ENCODE peak calls at places on chromosomes 13 and 19, in four cellular contexts. C, L, E and D are unnamed samples.
A peak's percentile ranks its signal among the peaks of the same experiment; 100 is the strongest.

GRCh38 chr19:32718286-32718685 is 1.3 kb upstream of the TDRD12 start:
- DNase-seq in E (no peak), L (no peak), C (no peak), D (no peak)

GRCh38 chr19:16951529-16951928 is 62.7 kb downstream of the F2RL3 start:
- DNase-seq in E (no peak), L (no peak), C (no peak), D (no peak)

GRCh38 chr13:109383683-109384082 is 402.7 kb downstream of the IRS2 start:
- DNase-seq in E (no peak), C (no peak), L (no peak), D (no peak)

GRCh38 chr19:51016798-51017683 is 2.5 kb downstream of the KLK10 start:
- DNase-seq in L (peak; percentile 83), E (no peak), C (peak; percentile 31), D (peak; percentile 75)

GRCh38 chr13:101416181-101417042 is at the start of gene NALCN:
- DNase-seq in C (no peak), E (no peak), L (peak; percentile 82), D (no peak)

GRCh38 chr13:32660227-32660626 is 74.0 kb downstream of the PDS5B start:
- DNase-seq in C (no peak), L (no peak), E (no peak), D (no peak)

GRCh38 chr13:106099765-106100164 is 435.7 kb downstream of the EFNB2 start:
- DNase-seq in C (no peak), E (no peak), L (no peak), D (no peak)

GRCh38 chr13:67106502-67107057 is 123.6 kb downstream of the PCDH9 start:
- DNase-seq in C (no peak), E (no peak), L (no peak), D (no peak)

GRCh38 chr13:40402931-40403412 is 263.5 kb downstream of the FOXO1 start:
- DNase-seq in C (peak; percentile 71), L (no peak), E (no peak), D (no peak)

GRCh38 chr13:28239374-28239773 is 101.0 kb downstream of the PAN3 start:
- DNase-seq in E (no peak), C (no peak), L (no peak), D (no peak)

GRCh38 chr19:14544977-14545715 is 15.8 kb downstream of the TECR start:
- DNase-seq in E (no peak), C (no peak), L (no peak), D (no peak)

GRCh38 chr13:55576389-55576788 is 1564.3 kb upstream of the PRR20A start:
- DNase-seq in E (no peak), L (no peak), C (no peak), D (no peak)

GRCh38 chr13:37526710-37527446 is 71.7 kb downstream of the POSTN start:
- DNase-seq in C (no peak), E (no peak), L (no peak), D (no peak)

GRCh38 chr19:4969772-4970531 is 1.0 kb downstream of the KDM4B start:
- DNase-seq in C (no peak), L (peak; percentile 47), E (peak; percentile 27), D (no peak)

GRCh38 chr13:93721483-93721882 is 494.9 kb downstream of the GPC6 start:
- DNase-seq in E (no peak), L (no peak), C (no peak), D (no peak)

GRCh38 chr19:56692496-56692895 is 20.9 kb upstream of the ZNF835 start:
- DNase-seq in C (no peak), L (no peak), E (no peak), D (no peak)

GRCh38 chr19:39497850-39498261 is 891 bp upstream of the DLL3 start:
- DNase-seq in C (peak; percentile 36), L (peak; percentile 88), E (no peak), D (peak; percentile 85)

GRCh38 chr13:45055198-45055901 is 65.0 kb upstream of the GTF2F2 start:
- DNase-seq in L (no peak), C (no peak), E (peak; percentile 24), D (no peak)

GRCh38 chr13:34435338-34435737 is 506.7 kb upstream of the NBEA start:
- DNase-seq in C (no peak), L (no peak), E (no peak), D (no peak)

GRCh38 chr19:3292958-3293529 is 68.6 kb downstream of the CELF5 start:
- DNase-seq in E (no peak), L (peak; percentile 10), C (peak; percentile 39), D (no peak)
- TF ChIP-seq TCF12 in E (no peak), L (no peak), C (no peak), D (no peak)

GRCh38 chr19:38195237-38195636 is 28.8 kb downstream of the DPF1 start:
- DNase-seq in C (no peak), L (no peak), E (no peak), D (no peak)

GRCh38 chr19:38194061-38194701 is 29.8 kb downstream of the DPF1 start:
- DNase-seq in E (no peak), C (peak; percentile 49), L (no peak), D (no peak)

GRCh38 chr19:38190793-38191192 is 33.2 kb downstream of the DPF1 start:
- DNase-seq in C (no peak), E (no peak), L (no peak), D (no peak)

GRCh38 chr19:38191747-38192146 is 32.3 kb downstream of the DPF1 start:
- DNase-seq in E (no peak), C (no peak), L (no peak), D (no peak)

GRCh38 chr19:38193445-38193844 is 30.6 kb downstream of the DPF1 start:
- DNase-seq in C (no peak), E (no peak), L (no peak), D (no peak)
- TF ChIP-seq TCF12 in C (no peak), E (no peak), L (no peak), D (no peak)

GRCh38 chr13:100149389-100149788 is 60.5 kb downstream of the PCCA start:
- DNase-seq in E (no peak), C (no peak), L (no peak), D (no peak)
- TF ChIP-seq TCF12 in E (no peak), C (no peak), L (no peak), D (no peak)

GRCh38 chr13:99339230-99339721 is 32.1 kb upstream of the GPR183 start:
- DNase-seq in L (no peak), C (no peak), E (no peak), D (no peak)

GRCh38 chr13:99342723-99343315 is 35.6 kb upstream of the GPR183 start:
- DNase-seq in C (no peak), L (no peak), E (no peak), D (peak; percentile 36)

GRCh38 chr13:99339736-99340392 is 32.7 kb upstream of the GPR183 start:
- DNase-seq in C (no peak), L (no peak), E (no peak), D (no peak)

GRCh38 chr13:99341969-99342722 is 34.9 kb upstream of the GPR183 start:
- DNase-seq in C (no peak), L (no peak), E (no peak), D (peak; percentile 28)

DNA sequence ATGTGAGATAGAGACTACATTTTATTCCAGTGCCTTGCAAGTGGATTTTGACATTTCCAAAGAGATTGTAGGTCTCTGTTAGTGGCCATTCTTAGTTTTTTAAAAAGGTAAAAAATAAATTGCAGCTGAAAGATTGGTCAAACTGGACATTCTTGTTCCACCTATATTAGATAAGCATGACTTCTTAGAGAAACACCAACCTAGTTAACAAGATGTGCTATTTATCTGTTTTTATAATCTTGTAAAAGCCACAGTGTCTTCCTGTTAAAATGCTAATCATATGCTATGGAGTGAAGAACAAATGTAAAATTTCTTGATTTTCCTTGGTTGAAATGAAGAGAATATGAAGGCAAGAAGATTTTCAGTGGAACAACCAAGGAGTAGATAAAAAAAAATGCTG is 33.4 kb upstream of the GPR183 start:
- DNase-seq in L (no peak), E (no peak), C (no peak), D (no peak)
- TF ChIP-seq TCF12 in L (no peak), E (no peak), C (no peak), D (no peak)

GRCh38 chr13:114142640-114143490 is 10.4 kb upstream of the RASA3 start:
- DNase-seq in L (peak; percentile 25), E (no peak), C (no peak), D (no peak)
- TF ChIP-seq TCF12 in L (no peak), E (no peak), C (no peak), D (no peak)

GRCh38 chr13:112636401-112636975 is 48.5 kb upstream of the TUBGCP3 start:
- DNase-seq in L (no peak), E (no peak), C (no peak), D (no peak)
- TF ChIP-seq TCF12 in L (no peak), E (no peak), C (no peak), D (no peak)

GRCh38 chr19:47619763-47620162 is 10.8 kb downstream of the BICRA start:
- DNase-seq in E (no peak), L (no peak), C (peak; percentile 58), D (peak; percentile 70)

GRCh38 chr19:47626238-47626637 is 17.3 kb downstream of the BICRA start:
- DNase-seq in E (no peak), C (no peak), L (no peak), D (no peak)

GRCh38 chr19:47625650-47626049 is 16.7 kb downstream of the BICRA start:
- DNase-seq in E (no peak), L (no peak), C (no peak), D (no peak)

GRCh38 chr19:47623151-47623920 is 14.4 kb downstream of the BICRA start:
- DNase-seq in E (no peak), L (no peak), C (no peak), D (no peak)

GRCh38 chr19:47623921-47624391 is 15.0 kb downstream of the BICRA start:
- DNase-seq in C (peak; percentile 91), L (no peak), E (no peak), D (no peak)
- TF ChIP-seq TCF12 in C (no peak), L (no peak), E (no peak), D (no peak)

GRCh38 chr13:111639994-111640393 is 319.6 kb downstream of the TEX29 start:
- DNase-seq in E (no peak), L (no peak), C (no peak), D (no peak)
- TF ChIP-seq TCF12 in E (no peak), L (no peak), C (no peak), D (no peak)

GRCh38 chr13:24100152-24100551 is 60.4 kb upstream of the SPATA13 start:
- DNase-seq in E (no peak), C (no peak), L (no peak), D (no peak)

GRCh38 chr13:24092108-24092507 is 68.4 kb upstream of the SPATA13 start:
- DNase-seq in C (no peak), L (no peak), E (no peak), D (no peak)

GRCh38 chr13:24097667-24098066 is 62.9 kb upstream of the SPATA13 start:
- DNase-seq in L (no peak), E (no peak), C (no peak), D (no peak)

GRCh38 chr13:24096659-24097058 is 63.9 kb upstream of the SPATA13 start:
- DNase-seq in L (no peak), C (no peak), E (no peak), D (no peak)

DNA sequence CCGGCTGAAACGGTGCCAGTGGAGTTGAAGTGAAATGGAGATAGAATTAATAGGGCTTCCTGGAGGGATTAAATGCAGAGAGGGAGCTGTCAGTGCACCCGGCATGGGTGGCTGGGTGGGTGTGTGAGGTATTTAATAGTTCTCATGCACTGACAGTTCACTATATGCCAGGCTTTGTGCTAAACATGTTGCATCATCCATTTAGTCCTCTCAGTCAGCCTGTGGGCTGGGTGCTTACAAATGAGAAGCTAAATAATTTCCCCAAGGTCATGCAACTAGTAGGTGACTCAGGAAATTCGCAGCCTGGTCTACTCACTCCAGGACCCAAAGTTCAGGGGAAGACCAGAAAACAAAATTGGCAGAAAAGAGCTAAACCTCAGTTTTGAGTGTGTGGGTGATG is 63.5 kb upstream of the SPATA13 start:
- DNase-seq in E (peak; percentile 16), L (no peak), C (peak; percentile 71), D (no peak)
- TF ChIP-seq TCF12 in E (no peak), L (no peak), C (no peak), D (no peak)

GRCh38 chr19:46813570-46814358 is 25.4 kb upstream of the SLC1A5 start:
- DNase-seq in L (no peak), E (no peak), C (peak; percentile 56), D (no peak)
- TF ChIP-seq TCF12 in L (peak; percentile 72), E (no peak), C (no peak), D (no peak)